ENCODE peak calls at places on chromosomes 7 and 10, in six cellular contexts. V is activated CD4-positive, alpha-beta T cell treated with anti-CD3 and anti-CD28 coated beads for 48 hours; G is naive B cell; R is A673; O is NCI-H460; W is IMR-90. S is an unnamed sample.

GRCh38 chr10:75513292-75513691 is 81.9 kb downstream of the LRMDA start:
- DNase-seq in V (no peak), G (no peak), R (no peak), O (no peak), W (no peak), S (no peak)

GRCh38 chr10:5609952-5610616 is 56.3 kb downstream of the ASB13 start:
- DNase-seq in V (no peak), G (no peak), R (no peak), O (no peak), W (no peak), S (no peak)

GRCh38 chr10:66151346-66151745 is 774.5 kb upstream of the LRRTM3 start:
- DNase-seq in V (no peak), G (no peak), R (no peak), O (no peak), W (no peak), S (no peak)

GRCh38 chr7:69843653-69844052 is 245.4 kb downstream of the AUTS2 start:
- DNase-seq in V (no peak), G (no peak), R (no peak), O (no peak), W (no peak), S (no peak)

GRCh38 chr7:76129366-76129765 is 72.3 kb upstream of the SRRM3 start:
- DNase-seq in V (no peak), G (no peak), R (no peak), O (no peak), W (peak), S (no peak)

GRCh38 chr10:44689368-44689767 is 221.8 kb upstream of the TMEM72 start:
- DNase-seq in V (no peak), G (no peak), R (no peak), O (no peak), W (peak), S (no peak)

GRCh38 chr7:132771301-132771730 is 195.0 kb upstream of the PLXNA4 start:
- DNase-seq in V (peak), G (no peak), R (no peak), O (no peak), W (no peak), S (peak)

GRCh38 chr7:92794386-92794785 is 42.0 kb downstream of the CDK6 start:
- DNase-seq in V (no peak), G (no peak), R (no peak), O (no peak), W (no peak), S (no peak)

GRCh38 chr10:104296687-104297436 is 27.9 kb downstream of the GSTO2 start:
- DNase-seq in V (no peak), G (no peak), R (no peak), O (no peak), W (no peak), S (no peak)

GRCh38 chr7:5693529-5693928 is 87.9 kb downstream of the RNF216 start:
- DNase-seq in V (no peak), G (peak), R (no peak), O (peak), W (peak), S (no peak)

GRCh38 chr10:79434816-79435215 is 10.6 kb downstream of the ZCCHC24 start:
- DNase-seq in V (peak), G (no peak), R (no peak), O (no peak), W (peak), S (peak)

GRCh38 chr7:128094111-128094570 is 62.9 kb upstream of the LRRC4 start:
- DNase-seq in V (no peak), G (no peak), R (no peak), O (no peak), W (no peak), S (no peak)

GRCh38 chr7:9210114-9210513 is 776.7 kb downstream of the NXPH1 start:
- DNase-seq in V (no peak), G (no peak), R (no peak), O (no peak), W (no peak), S (no peak)

GRCh38 chr7:112449353-112449752 is 907 bp upstream of the IFRD1 start:
- DNase-seq in V (peak), G (no peak), R (no peak), O (no peak), W (peak), S (peak)

GRCh38 chr10:115827650-115828049 is 445.4 kb downstream of the GFRA1 start:
- DNase-seq in V (no peak), G (no peak), R (no peak), O (no peak), W (peak), S (no peak)

GRCh38 chr10:50417486-50417905 is 166.2 kb upstream of the ASAH2 start:
- DNase-seq in V (no peak), G (no peak), R (peak), O (peak), W (peak), S (no peak)

S was measured in activated T-cell treated with anti-CD3 and anti-CD28 coated beads, Interleukin-2, amount 50 U/mL, for 72 hours.